ENCODE peak calls at places on chromosomes 6 and 20, in five cellular contexts. One of them, this sample, is unnamed.

GRCh38 chr6:148430897-148431296 is 88.3 kb downstream of the SASH1 start:
- DNase-seq in dermis blood vessel endothelial cell: no peak
- DNase-seq in GM23248: no peak
- DNase-seq in CD8-positive, alpha-beta memory T cell: no peak
- DNase-seq in SK-MEL-5: no peak
- DNase-seq in this sample: no peak

GRCh38 chr6:118495639-118496296 is 52.3 kb upstream of the PLN start:
- DNase-seq in dermis blood vessel endothelial cell: peak; percentile 57
- DNase-seq in GM23248: peak; percentile 27
- DNase-seq in CD8-positive, alpha-beta memory T cell: no peak
- DNase-seq in SK-MEL-5: peak; percentile 71
- DNase-seq in this sample: peak; percentile 6

GRCh38 chr6:71965404-71965803 is 79.1 kb downstream of the RIMS1 start:
- DNase-seq in dermis blood vessel endothelial cell: no peak
- DNase-seq in GM23248: peak; percentile 2
- DNase-seq in CD8-positive, alpha-beta memory T cell: no peak
- DNase-seq in SK-MEL-5: peak; percentile 37
- DNase-seq in this sample: no peak

GRCh38 chr20:12617076-12617475 is 391.7 kb upstream of the SPTLC3 start:
- DNase-seq in dermis blood vessel endothelial cell: no peak
- DNase-seq in GM23248: no peak
- DNase-seq in CD8-positive, alpha-beta memory T cell: no peak
- DNase-seq in SK-MEL-5: no peak
- DNase-seq in this sample: no peak

GRCh38 chr6:187252-187840 is 104.9 kb upstream of the DUSP22 start:
- DNase-seq in dermis blood vessel endothelial cell: no peak
- DNase-seq in GM23248: no peak
- DNase-seq in CD8-positive, alpha-beta memory T cell: no peak
- DNase-seq in SK-MEL-5: no peak
- DNase-seq in this sample: peak; percentile 8

GRCh38 chr20:5827098-5827853 is 77.1 kb downstream of the SHLD1 start:
- DNase-seq in dermis blood vessel endothelial cell: no peak
- DNase-seq in GM23248: no peak
- DNase-seq in CD8-positive, alpha-beta memory T cell: no peak
- DNase-seq in SK-MEL-5: no peak
- DNase-seq in this sample: no peak

GRCh38 chr6:167225903-167226508 is 65.1 kb upstream of the UNC93A start:
- DNase-seq in dermis blood vessel endothelial cell: peak; percentile 21
- DNase-seq in GM23248: no peak
- DNase-seq in CD8-positive, alpha-beta memory T cell: no peak
- DNase-seq in SK-MEL-5: no peak
- DNase-seq in this sample: no peak

GRCh38 chr20:18007534-18008292 is 38.9 kb downstream of the MGME1 start:
- DNase-seq in dermis blood vessel endothelial cell: no peak
- DNase-seq in GM23248: peak; percentile 13
- DNase-seq in CD8-positive, alpha-beta memory T cell: no peak
- DNase-seq in SK-MEL-5: no peak
- DNase-seq in this sample: no peak

GRCh38 chr20:48181536-48181935 is 396.3 kb upstream of the SULF2 start:
- DNase-seq in dermis blood vessel endothelial cell: no peak
- DNase-seq in GM23248: no peak
- DNase-seq in CD8-positive, alpha-beta memory T cell: no peak
- DNase-seq in SK-MEL-5: no peak
- DNase-seq in this sample: no peak

GRCh38 chr20:48180039-48180438 is 394.8 kb upstream of the SULF2 start:
- DNase-seq in dermis blood vessel endothelial cell: peak; percentile 21
- DNase-seq in GM23248: peak; percentile 38
- DNase-seq in CD8-positive, alpha-beta memory T cell: no peak
- DNase-seq in SK-MEL-5: no peak
- DNase-seq in this sample: peak; percentile 69

GRCh38 chr6:81655696-81656095 is 96.8 kb downstream of the TENT5A start:
- DNase-seq in dermis blood vessel endothelial cell: no peak
- DNase-seq in GM23248: no peak
- DNase-seq in CD8-positive, alpha-beta memory T cell: no peak
- DNase-seq in SK-MEL-5: no peak
- DNase-seq in this sample: no peak

GRCh38 chr20:32010666-32011065 is 428 bp downstream of the CCM2L start:
- DNase-seq in dermis blood vessel endothelial cell: peak; percentile 44
- DNase-seq in GM23248: no peak
- DNase-seq in CD8-positive, alpha-beta memory T cell: peak; percentile 33
- DNase-seq in SK-MEL-5: no peak
- DNase-seq in this sample: no peak

GRCh38 chr20:63837134-63837429 is 6.0 kb upstream of the ZBTB46 start:
- DNase-seq in dermis blood vessel endothelial cell: no peak
- DNase-seq in GM23248: no peak
- DNase-seq in CD8-positive, alpha-beta memory T cell: no peak
- DNase-seq in SK-MEL-5: no peak
- DNase-seq in this sample: no peak

GRCh38 chr6:29035951-29036350 is 9.0 kb downstream of the OR2W1 start:
- DNase-seq in dermis blood vessel endothelial cell: no peak
- DNase-seq in GM23248: no peak
- DNase-seq in CD8-positive, alpha-beta memory T cell: no peak
- DNase-seq in SK-MEL-5: no peak
- DNase-seq in this sample: no peak

GRCh38 chr6:160972111-160972510 is 19.5 kb upstream of the MAP3K4 start:
- DNase-seq in dermis blood vessel endothelial cell: no peak
- DNase-seq in GM23248: peak; percentile 95
- DNase-seq in CD8-positive, alpha-beta memory T cell: no peak
- DNase-seq in SK-MEL-5: no peak
- DNase-seq in this sample: peak; percentile 75

GRCh38 chr6:157323114-157323923 is at the start of gene TMEM242:
- DNase-seq in dermis blood vessel endothelial cell: peak; percentile 97
- DNase-seq in GM23248: peak; percentile 94
- DNase-seq in CD8-positive, alpha-beta memory T cell: peak; percentile 86
- DNase-seq in SK-MEL-5: peak; percentile 88
- DNase-seq in this sample: peak; percentile 96

GRCh38 chr20:41316602-41317535 is 662 bp downstream of the ZHX3 start:
- DNase-seq in dermis blood vessel endothelial cell: peak; percentile 72
- DNase-seq in GM23248: peak; percentile 92
- DNase-seq in CD8-positive, alpha-beta memory T cell: peak; percentile 87
- DNase-seq in SK-MEL-5: peak; percentile 59
- DNase-seq in this sample: peak; percentile 83

GRCh38 chr20:25586877-25587276 is 1.5 kb upstream of the NINL start:
- DNase-seq in dermis blood vessel endothelial cell: no peak
- DNase-seq in GM23248: peak; percentile 42
- DNase-seq in CD8-positive, alpha-beta memory T cell: no peak
- DNase-seq in SK-MEL-5: no peak
- DNase-seq in this sample: peak; percentile 17

GRCh38 chr20:41497186-41497895 is 120.8 kb downstream of the CHD6 start:
- DNase-seq in dermis blood vessel endothelial cell: no peak
- DNase-seq in GM23248: no peak
- DNase-seq in CD8-positive, alpha-beta memory T cell: no peak
- DNase-seq in SK-MEL-5: no peak
- DNase-seq in this sample: peak; percentile 86

GRCh38 chr6:56984374-56984773 is 29.5 kb downstream of the BEND6 start:
- DNase-seq in dermis blood vessel endothelial cell: no peak
- DNase-seq in GM23248: peak; percentile 50
- DNase-seq in CD8-positive, alpha-beta memory T cell: no peak
- DNase-seq in SK-MEL-5: no peak
- DNase-seq in this sample: peak; percentile 59

GRCh38 chr6:54716869-54717268 is 129.7 kb upstream of the FAM83B start:
- DNase-seq in dermis blood vessel endothelial cell: no peak
- DNase-seq in GM23248: peak; percentile 7
- DNase-seq in CD8-positive, alpha-beta memory T cell: no peak
- DNase-seq in SK-MEL-5: no peak
- DNase-seq in this sample: no peak

GRCh38 chr6:158764188-158764849 is 54.8 kb downstream of the EZR start:
- DNase-seq in dermis blood vessel endothelial cell: no peak
- DNase-seq in GM23248: no peak
- DNase-seq in CD8-positive, alpha-beta memory T cell: no peak
- DNase-seq in SK-MEL-5: no peak
- DNase-seq in this sample: no peak

GRCh38 chr6:89079611-89080213 is 839 bp upstream of the PNRC1 start:
- DNase-seq in dermis blood vessel endothelial cell: peak; percentile 79
- DNase-seq in GM23248: peak; percentile 85
- DNase-seq in CD8-positive, alpha-beta memory T cell: peak; percentile 75
- DNase-seq in SK-MEL-5: peak; percentile 61
- DNase-seq in this sample: peak; percentile 86

GRCh38 chr20:48716086-48716485 is 111.7 kb downstream of the PREX1 start:
- DNase-seq in dermis blood vessel endothelial cell: no peak
- DNase-seq in GM23248: no peak
- DNase-seq in CD8-positive, alpha-beta memory T cell: peak; percentile 70
- DNase-seq in SK-MEL-5: no peak
- DNase-seq in this sample: no peak

GRCh38 chr6:148720897-148721296 is 25.9 kb upstream of the UST start:
- DNase-seq in dermis blood vessel endothelial cell: no peak
- DNase-seq in GM23248: peak; percentile 61
- DNase-seq in CD8-positive, alpha-beta memory T cell: no peak
- DNase-seq in SK-MEL-5: no peak
- DNase-seq in this sample: no peak

GRCh38 chr6:3701631-3702030 is 49.9 kb downstream of the PXDC1 start:
- DNase-seq in dermis blood vessel endothelial cell: no peak
- DNase-seq in GM23248: no peak
- DNase-seq in CD8-positive, alpha-beta memory T cell: no peak
- DNase-seq in SK-MEL-5: no peak
- DNase-seq in this sample: no peak

GRCh38 chr6:146028250-146028789 is 542 bp upstream of the GRM1 start:
- DNase-seq in dermis blood vessel endothelial cell: peak; percentile 80
- DNase-seq in GM23248: peak; percentile 74
- DNase-seq in CD8-positive, alpha-beta memory T cell: peak; percentile 48
- DNase-seq in SK-MEL-5: peak; percentile 46
- DNase-seq in this sample: peak; percentile 60

GRCh38 chr6:44297063-44298038 is 15.8 kb downstream of the AARS2 start:
- DNase-seq in dermis blood vessel endothelial cell: peak; percentile 55
- DNase-seq in GM23248: peak; percentile 65
- DNase-seq in CD8-positive, alpha-beta memory T cell: no peak
- DNase-seq in SK-MEL-5: no peak
- DNase-seq in this sample: peak; percentile 38

GRCh38 chr6:138543648-138544047 is 44.4 kb upstream of the NHSL1 start:
- DNase-seq in dermis blood vessel endothelial cell: no peak
- DNase-seq in GM23248: no peak
- DNase-seq in CD8-positive, alpha-beta memory T cell: no peak
- DNase-seq in SK-MEL-5: no peak
- DNase-seq in this sample: peak; percentile 29

GRCh38 chr6:144993870-144994269 is 708.7 kb downstream of the UTRN start:
- DNase-seq in dermis blood vessel endothelial cell: peak; percentile 85
- DNase-seq in GM23248: peak; percentile 41
- DNase-seq in CD8-positive, alpha-beta memory T cell: no peak
- DNase-seq in SK-MEL-5: no peak
- DNase-seq in this sample: no peak

GRCh38 chr20:20014659-20015058 is 2.5 kb upstream of the NAA20 start:
- DNase-seq in dermis blood vessel endothelial cell: peak; percentile 64
- DNase-seq in GM23248: no peak
- DNase-seq in CD8-positive, alpha-beta memory T cell: no peak
- DNase-seq in SK-MEL-5: no peak
- DNase-seq in this sample: no peak

GRCh38 chr6:156658186-156658585 is 119.0 kb upstream of the ARID1B start:
- DNase-seq in dermis blood vessel endothelial cell: peak; percentile 25
- DNase-seq in GM23248: peak; percentile 86
- DNase-seq in CD8-positive, alpha-beta memory T cell: no peak
- DNase-seq in SK-MEL-5: peak; percentile 96
- DNase-seq in this sample: no peak

GRCh38 chr6:135909737-135910387 is 58.4 kb downstream of the PDE7B start:
- DNase-seq in dermis blood vessel endothelial cell: peak; percentile 76
- DNase-seq in GM23248: peak; percentile 57
- DNase-seq in CD8-positive, alpha-beta memory T cell: peak; percentile 72
- DNase-seq in SK-MEL-5: peak; percentile 82
- DNase-seq in this sample: no peak

GRCh38 chr6:18978330-18979128 is 591.4 kb downstream of the RNF144B start:
- DNase-seq in dermis blood vessel endothelial cell: no peak
- DNase-seq in GM23248: peak; percentile 51
- DNase-seq in CD8-positive, alpha-beta memory T cell: no peak
- DNase-seq in SK-MEL-5: no peak
- DNase-seq in this sample: peak; percentile 11

GRCh38 chr6:2688416-2689064 is 62.2 kb downstream of the MYLK4 start:
- DNase-seq in dermis blood vessel endothelial cell: peak; percentile 52
- DNase-seq in GM23248: peak; percentile 93
- DNase-seq in CD8-positive, alpha-beta memory T cell: no peak
- DNase-seq in SK-MEL-5: peak; percentile 27
- DNase-seq in this sample: peak; percentile 75

GRCh38 chr6:153727910-153728309 is 311.1 kb upstream of the OPRM1 start:
- DNase-seq in dermis blood vessel endothelial cell: no peak
- DNase-seq in GM23248: peak; percentile 2
- DNase-seq in CD8-positive, alpha-beta memory T cell: no peak
- DNase-seq in SK-MEL-5: no peak
- DNase-seq in this sample: peak; percentile 59

GRCh38 chr20:18019068-18019467 is 38.6 kb downstream of the OVOL2 start:
- DNase-seq in dermis blood vessel endothelial cell: peak; percentile 43
- DNase-seq in GM23248: peak; percentile 42
- DNase-seq in CD8-positive, alpha-beta memory T cell: no peak
- DNase-seq in SK-MEL-5: peak; percentile 85
- DNase-seq in this sample: peak; percentile 11

GRCh38 chr6:1129141-1129540 is 182.8 kb upstream of the FOXQ1 start:
- DNase-seq in dermis blood vessel endothelial cell: no peak
- DNase-seq in GM23248: peak; percentile 48
- DNase-seq in CD8-positive, alpha-beta memory T cell: no peak
- DNase-seq in SK-MEL-5: peak; percentile 100
- DNase-seq in this sample: peak; percentile 17